ENCODE peak calls at places on chromosome 5, in ten cellular contexts. F, E, J, I, B, M, R, C, P and Q are unnamed samples.

GRCh38 chr5:23419115-23419514 is 88.3 kb upstream of the PRDM9 start:
- DNase-seq in C (no peak), M (no peak), F (no peak), B (no peak), R (no peak), E (no peak), P (no peak), I (no peak), J (no peak), Q (no peak)

GRCh38 chr5:108418172-108418571 is 36.3 kb upstream of the FBXL17 start:
- DNase-seq in F (no peak), C (peak), E (no peak), P (no peak), I (no peak), M (no peak), R (no peak), J (no peak), B (no peak), Q (peak)

GRCh38 chr5:17154211-17154996 is 63.0 kb upstream of the BASP1 start:
- DNase-seq in P (no peak), R (peak), E (no peak), I (no peak), C (no peak), F (no peak), B (no peak), M (no peak), J (peak), Q (no peak)

GRCh38 chr5:60312098-60312497 is 387.9 kb downstream of the DEPDC1B start:
- DNase-seq in B (no peak), R (no peak), F (no peak), C (no peak), M (no peak), I (no peak), P (no peak), J (no peak), E (no peak), Q (no peak)

GRCh38 chr5:74833537-74834266 is 32.5 kb downstream of the FAM169A start:
- DNase-seq in R (no peak), F (no peak), I (no peak), M (no peak), P (peak), B (no peak), J (no peak), E (no peak), C (no peak), Q (no peak)

GRCh38 chr5:115450741-115451140 is 93.8 kb downstream of the FEM1C start:
- DNase-seq in M (no peak), C (no peak), I (no peak), B (no peak), R (peak), E (no peak), F (no peak), J (peak), P (no peak), Q (no peak)

GRCh38 chr5:154776167-154776566 is 21.0 kb downstream of the LARP1 start:
- DNase-seq in M (no peak), E (no peak), C (no peak), P (no peak), I (no peak), B (no peak), F (no peak), R (no peak), J (no peak), Q (no peak)

GRCh38 chr5:171462928-171463843 is 43.7 kb downstream of the FGF18 start:
- DNase-seq in F (no peak), E (no peak), J (no peak), C (no peak), I (no peak), P (no peak), R (no peak), M (no peak), B (no peak), Q (no peak)

GRCh38 chr5:14071433-14071832 is 71.7 kb upstream of the TRIO start:
- DNase-seq in C (no peak), E (no peak), B (no peak), P (no peak), F (no peak), J (peak), R (no peak), I (no peak), M (no peak), Q (no peak)

GRCh38 chr5:110086658-110087388 is 397.1 kb downstream of the MAN2A1 start:
- DNase-seq in I (peak), B (no peak), R (peak), J (peak), P (no peak), E (no peak), F (no peak), C (no peak), M (peak), Q (no peak)

GRCh38 chr5:160769264-160769663 is 82.7 kb downstream of the ATP10B start:
- DNase-seq in C (no peak), B (no peak), F (no peak), M (no peak), J (no peak), E (no peak), I (no peak), R (no peak), P (no peak), Q (no peak)

GRCh38 chr5:69213513-69214215 is 21.0 kb upstream of the CDK7 start:
- DNase-seq in M (no peak), P (peak), J (peak), R (no peak), B (no peak), C (no peak), F (no peak), E (no peak), I (no peak), Q (no peak)

GRCh38 chr5:172311605-172312004 is 28.0 kb upstream of the UBTD2 start:
- DNase-seq in R (no peak), C (no peak), P (no peak), F (no peak), B (no peak), M (no peak), E (no peak), I (peak), J (no peak), Q (no peak)

GRCh38 chr5:42423285-42424152 is at the start of gene GHR:
- DNase-seq in M (peak), P (peak), F (peak), R (peak), I (peak), E (no peak), C (peak), J (peak), B (no peak), Q (peak)

GRCh38 chr5:106956901-106957300 is 713.8 kb downstream of the EFNA5 start:
- DNase-seq in I (no peak), P (no peak), M (no peak), B (no peak), F (no peak), C (no peak), J (no peak), E (no peak), R (no peak), Q (no peak)

GRCh38 chr5:154221371-154221896 is 30.9 kb downstream of the GALNT10 start:
- DNase-seq in P (no peak), F (no peak), J (peak), E (no peak), B (peak), I (no peak), C (no peak), R (peak), M (no peak), Q (no peak)

GRCh38 chr5:68432682-68433081 is 217.1 kb downstream of the PIK3R1 start:
- DNase-seq in B (peak), M (no peak), C (no peak), P (no peak), J (no peak), F (no peak), R (no peak), I (no peak), E (no peak), Q (no peak)

GRCh38 chr5:78611161-78611605 is 37.4 kb downstream of the LHFPL2 start:
- DNase-seq in C (no peak), F (no peak), I (no peak), R (no peak), B (no peak), J (peak), E (no peak), M (no peak), P (no peak), Q (no peak)

GRCh38 chr5:73654171-73654811 is 28.3 kb downstream of the ARHGEF28 start:
- DNase-seq in F (no peak), E (no peak), I (no peak), R (no peak), C (no peak), M (no peak), J (peak), B (no peak), P (peak), Q (no peak)

GRCh38 chr5:77366717-77367500 is 125.2 kb downstream of the WDR41 start:
- DNase-seq in M (no peak), R (no peak), I (no peak), F (no peak), B (no peak), E (no peak), P (peak), J (no peak), C (no peak), Q (no peak)

GRCh38 chr5:74441616-74442015 is 198.9 kb downstream of the ENC1 start:
- DNase-seq in F (no peak), M (no peak), B (no peak), R (no peak), E (no peak), J (no peak), P (no peak), I (no peak), C (peak), Q (no peak)

GRCh38 chr5:78552729-78553341 is 95.7 kb downstream of the LHFPL2 start:
- DNase-seq in R (no peak), I (no peak), P (no peak), F (no peak), B (no peak), M (no peak), E (no peak), C (no peak), J (peak), Q (no peak)

GRCh38 chr5:60842859-60843692 is 993 bp downstream of the ELOVL7 start:
- DNase-seq in P (no peak), M (no peak), C (peak), R (no peak), I (no peak), B (no peak), F (no peak), J (peak), E (no peak), Q (no peak)

GRCh38 chr5:113122053-113122452 is 145.5 kb downstream of the DCP2 start:
- DNase-seq in R (peak), B (no peak), E (no peak), C (no peak), I (peak), P (no peak), J (peak), F (no peak), M (no peak), Q (no peak)

GRCh38 chr5:10399839-10400238 is 41.8 kb upstream of the ROPN1L start:
- DNase-seq in P (no peak), R (no peak), M (no peak), I (no peak), F (no peak), E (no peak), B (no peak), C (no peak), J (no peak), Q (no peak)

GRCh38 chr5:176171171-176171760 is 67.0 kb upstream of the SIMC1 start:
- DNase-seq in I (no peak), M (no peak), P (no peak), B (no peak), C (no peak), R (no peak), J (no peak), E (no peak), F (no peak), Q (no peak)

GRCh38 chr5:1877434-1878049 is 5.2 kb downstream of the IRX4 start:
- DNase-seq in I (no peak), E (no peak), B (no peak), C (no peak), R (no peak), J (no peak), P (no peak), F (no peak), M (no peak), Q (no peak)

GRCh38 chr5:41794478-41794877 is 75.7 kb downstream of the OXCT1 start:
- DNase-seq in C (no peak), P (peak), F (no peak), R (peak), B (no peak), I (no peak), E (no peak), J (peak), M (no peak), Q (no peak)

GRCh38 chr5:172243302-172243701 is 40.3 kb downstream of the UBTD2 start:
- DNase-seq in R (no peak), E (no peak), C (no peak), J (no peak), P (no peak), F (no peak), B (no peak), M (no peak), I (no peak), Q (no peak)

GRCh38 chr5:72377920-72378635 is 57.9 kb downstream of the PTCD2 start:
- DNase-seq in P (no peak), B (no peak), M (no peak), C (no peak), E (no peak), J (no peak), R (no peak), F (no peak), I (peak), Q (no peak)

GRCh38 chr5:27450607-27451006 is 412.2 kb upstream of the CDH9 start:
- DNase-seq in P (no peak), E (no peak), F (no peak), B (no peak), R (no peak), C (no peak), I (no peak), J (peak), M (no peak), Q (no peak)

GRCh38 chr5:55338810-55339243 is 31.0 kb downstream of the MTREX start:
- DNase-seq in C (peak), R (no peak), P (no peak), E (peak), J (no peak), B (no peak), F (no peak), M (no peak), I (no peak), Q (no peak)